ENCODE peak calls at places on chromosomes 12 and 14, in six cellular contexts. H is mesothelial cell of epicardium; Q is WERI-Rb-1; N is H9; I is CD4-positive, alpha-beta T cell; C is RWPE1. S is an unnamed sample.
A peak's percentile ranks its signal among the peaks of the same experiment; 100 is the strongest.

GRCh38 chr14:105313381-105314286 is 914 bp upstream of the PACS2 start:
- DNase-seq in H (peak; percentile 16), Q (no peak), N (peak; percentile 55), I (no peak), C (no peak), S (no peak)

GRCh38 chr12:107377596-107378385 is 284.4 kb upstream of the CRY1 start:
- DNase-seq in H (no peak), Q (no peak), N (no peak), I (no peak), C (no peak), S (no peak)

GRCh38 chr12:67921286-67921685 is 68.0 kb upstream of the IFNG-AS1 start:
- DNase-seq in H (no peak), Q (no peak), N (no peak), I (no peak), C (peak; percentile 47), S (no peak)

GRCh38 chr14:72616294-72616693 is 277.6 kb downstream of the DPF3 start:
- DNase-seq in H (no peak), Q (no peak), N (no peak), I (no peak), C (no peak), S (no peak)

GRCh38 chr12:106138279-106138645 is 492 bp downstream of the NUAK1 start:
- DNase-seq in H (no peak), Q (peak; percentile 9), N (no peak), I (no peak), C (no peak), S (peak; percentile 80)

GRCh38 chr12:58919271-58920101 is 818 bp downstream of the LRIG3 start:
- DNase-seq in H (no peak), Q (peak; percentile 14), N (peak; percentile 40), I (no peak), C (peak; percentile 48), S (peak; percentile 70)

GRCh38 chr12:93974252-93974651 is 174.1 kb upstream of the PLXNC1 start:
- DNase-seq in H (no peak), Q (no peak), N (no peak), I (no peak), C (no peak), S (no peak)

GRCh38 chr12:22858849-22859569 is 234.0 kb downstream of the ETNK1 start:
- DNase-seq in H (no peak), Q (no peak), N (no peak), I (no peak), C (no peak), S (peak; percentile 83)

GRCh38 chr12:40228727-40229126 is 3.9 kb downstream of the LRRK2 start:
- DNase-seq in H (no peak), Q (no peak), N (no peak), I (no peak), C (no peak), S (no peak)

GRCh38 chr12:46468813-46469212 is 96.2 kb upstream of the SLC38A2 start:
- DNase-seq in H (no peak), Q (no peak), N (no peak), I (no peak), C (no peak), S (no peak)

GRCh38 chr12:48473061-48473460 is 702 bp downstream of the ANP32D start:
- DNase-seq in H (no peak), Q (no peak), N (no peak), I (no peak), C (no peak), S (no peak)

GRCh38 chr14:92122351-92122677 is 545 bp downstream of the CPSF2 start:
- DNase-seq in H (no peak), Q (peak; percentile 43), N (no peak), I (no peak), C (peak; percentile 22), S (no peak)

GRCh38 chr12:53595212-53595611 is 31.0 kb downstream of the ATF7 start:
- DNase-seq in H (no peak), Q (no peak), N (no peak), I (no peak), C (no peak), S (no peak)

GRCh38 chr12:56676851-56677601 is 11.1 kb downstream of the PTGES3 start:
- DNase-seq in H (no peak), Q (no peak), N (no peak), I (no peak), C (no peak), S (peak; percentile 36)

GRCh38 chr12:52836042-52836466 is 1.9 kb upstream of the KRT79 start:
- DNase-seq in H (no peak), Q (no peak), N (peak; percentile 20), I (peak; percentile 8), C (no peak), S (no peak)

GRCh38 chr14:93972618-93973205 is 3.7 kb downstream of the ASB2 start:
- DNase-seq in H (no peak), Q (no peak), N (no peak), I (no peak), C (no peak), S (no peak)

GRCh38 chr14:93970967-93971634 is 5.3 kb downstream of the ASB2 start:
- DNase-seq in H (no peak), Q (peak; percentile 68), N (no peak), I (peak; percentile 35), C (no peak), S (no peak)

GRCh38 chr14:93971635-93972027 is 4.7 kb downstream of the ASB2 start:
- DNase-seq in H (no peak), Q (no peak), N (no peak), I (no peak), C (no peak), S (no peak)

GRCh38 chr14:93969082-93969828 is 7.1 kb downstream of the ASB2 start:
- DNase-seq in H (no peak), Q (peak; percentile 24), N (no peak), I (no peak), C (no peak), S (no peak)

GRCh38 chr14:93970589-93970966 is 5.8 kb downstream of the ASB2 start:
- DNase-seq in H (no peak), Q (peak; percentile 17), N (no peak), I (peak; percentile 70), C (peak; percentile 38), S (no peak)
- TF ChIP-seq CTCF in H (no peak), Q (peak; percentile 36), N (peak; percentile 56), I (peak; percentile 72), C (peak; percentile 37), S (peak; percentile 67)

DNA sequence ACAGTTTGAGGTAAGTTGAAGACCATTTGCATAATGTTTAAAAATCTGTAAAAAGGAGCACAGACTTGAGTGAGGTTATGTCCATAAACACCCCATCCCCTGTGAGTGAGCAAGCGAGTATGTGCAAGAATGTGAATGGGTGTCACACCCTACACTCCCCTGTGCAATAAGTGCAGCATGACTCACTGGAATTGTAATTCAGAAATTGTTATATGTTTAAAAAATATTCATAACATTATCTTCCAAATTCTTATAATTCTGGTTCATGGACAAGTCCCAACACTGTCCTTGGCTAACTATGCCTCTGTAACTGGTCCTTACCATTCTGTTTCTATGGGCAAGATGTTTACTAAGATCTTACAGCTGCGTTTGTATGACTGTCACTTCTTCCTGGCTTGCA is 207.8 kb upstream of the FAR2 start:
- DNase-seq in H (no peak), Q (no peak), N (no peak), I (no peak), C (peak; percentile 46), S (no peak)
- TF ChIP-seq CTCF in H (no peak), Q (no peak), N (no peak), I (no peak), C (no peak), S (no peak)

GRCh38 chr12:113130457-113131135 is 5.0 kb downstream of the RASAL1 start:
- DNase-seq in H (no peak), Q (peak; percentile 50), N (peak; percentile 88), I (no peak), C (no peak), S (peak; percentile 93)
- TF ChIP-seq CTCF in H (no peak), Q (peak; percentile 60), N (peak; percentile 66), I (no peak), C (no peak), S (peak; percentile 72)

GRCh38 chr12:27015730-27016076 is 1.5 kb upstream of the TM7SF3 start:
- DNase-seq in H (no peak), Q (no peak), N (no peak), I (no peak), C (peak; percentile 21), S (no peak)
- TF ChIP-seq CTCF in H (peak; percentile 40), Q (no peak), N (peak; percentile 65), I (peak; percentile 71), C (peak; percentile 30), S (peak; percentile 80)

DNA sequence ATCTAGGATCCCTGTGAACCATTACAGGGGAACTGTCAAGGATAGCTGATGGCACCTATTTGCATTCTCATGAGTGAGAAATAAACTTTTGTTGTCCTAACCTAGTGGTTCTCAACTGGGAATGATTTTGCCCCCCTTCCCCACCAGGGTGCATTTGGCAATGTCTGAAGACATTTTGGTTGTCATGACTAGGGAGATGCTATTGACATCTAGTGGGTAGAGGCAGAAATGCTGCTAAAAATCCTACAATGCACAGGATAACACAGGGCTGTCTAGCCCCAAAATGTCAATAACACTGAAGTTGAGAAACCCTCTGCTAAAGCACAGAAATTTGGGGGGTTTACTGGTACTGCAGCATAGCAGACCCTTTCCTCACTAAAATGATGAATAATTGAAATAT is 140.9 kb upstream of the SRRM4 start:
- DNase-seq in H (no peak), Q (peak; percentile 54), N (no peak), I (no peak), C (no peak), S (peak; percentile 72)
- TF ChIP-seq CTCF in H (no peak), Q (peak; percentile 68), N (peak; percentile 73), I (no peak), C (no peak), S (peak; percentile 75)

DNA sequence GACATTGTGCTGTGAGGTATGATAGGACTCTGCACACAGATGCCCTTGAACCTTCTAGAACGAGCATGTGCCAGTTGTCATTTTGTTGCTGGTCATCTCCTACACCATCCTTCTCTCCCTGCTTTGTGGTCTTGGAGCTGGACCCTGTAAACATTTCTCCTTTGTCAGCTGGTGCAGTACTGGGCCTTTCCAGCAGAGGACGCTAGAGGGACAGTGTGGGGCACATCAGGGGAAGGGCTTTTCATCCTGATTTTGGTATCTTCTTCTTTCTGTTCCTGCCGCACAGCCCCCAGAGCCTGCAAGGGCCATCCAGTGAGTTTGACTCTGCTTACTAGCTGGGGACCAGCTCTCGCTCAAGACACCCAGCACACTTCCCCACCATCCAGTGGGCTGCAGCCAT is 484.6 kb downstream of the AACS start:
- DNase-seq in H (no peak), Q (peak; percentile 45), N (peak; percentile 54), I (no peak), C (no peak), S (peak; percentile 92)
- TF ChIP-seq CTCF in H (peak; percentile 68), Q (peak; percentile 83), N (peak; percentile 80), I (peak; percentile 21), C (peak; percentile 48), S (peak; percentile 78)

DNA sequence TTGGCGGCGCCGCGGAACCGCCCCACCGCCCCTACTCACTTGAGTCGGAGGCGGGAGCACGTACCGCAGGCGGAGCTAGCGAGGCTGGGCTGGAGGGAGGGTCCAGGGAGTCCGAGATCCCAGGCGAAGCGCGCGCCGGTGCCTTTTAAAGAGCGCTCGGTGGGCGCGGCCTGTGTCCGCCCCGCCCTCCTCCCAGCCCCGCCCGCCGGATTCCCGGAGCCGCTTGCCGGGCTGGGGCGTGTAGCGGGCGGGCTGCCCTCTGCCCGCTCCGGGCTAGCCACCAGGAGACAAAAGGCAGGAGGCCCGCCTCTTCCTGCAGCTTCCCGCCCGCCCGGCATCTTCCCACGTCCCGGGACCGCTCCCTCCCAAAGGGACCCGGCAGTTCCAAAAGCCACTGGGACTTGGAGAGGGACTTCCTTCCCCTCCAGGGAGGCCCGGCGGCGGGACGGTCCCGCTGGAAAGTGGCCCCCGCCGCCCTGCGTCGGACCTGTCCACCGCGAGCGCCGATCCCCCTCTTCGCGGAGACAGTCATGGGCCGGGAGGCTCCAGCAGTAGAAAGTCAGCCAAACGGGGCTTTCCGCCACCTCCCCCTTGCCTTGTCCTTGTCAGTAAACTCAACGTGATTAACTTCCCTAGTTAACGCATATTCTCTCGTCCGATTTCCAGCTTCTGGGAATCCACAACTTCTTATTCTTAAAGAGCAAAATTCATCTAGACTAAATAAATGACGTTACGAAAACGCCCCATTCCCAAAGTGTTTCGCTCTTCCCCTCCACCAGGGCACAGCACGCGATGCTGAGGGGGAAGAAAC is at the start of gene CSRP2:
- DNase-seq in H (peak; percentile 78), Q (peak; percentile 93), N (peak; percentile 98), I (peak; percentile 36), C (peak; percentile 89), S (peak; percentile 100)
- TF ChIP-seq CTCF in H (no peak), Q (no peak), N (peak; percentile 51), I (no peak), C (peak; percentile 26), S (peak; percentile 65)